ENCODE peak calls at places on chromosome 7, in nine cellular contexts. I is WTC11, C is Calu3, Z is IMR-90, L is activated B cell treated with CpG ODN at 0.5 μM for 24 hours, T is endodermal cell, P is A673, F is choroid plexus epithelial cell, S is cardiac fibroblast. G is an unnamed sample.

GRCh38 chr7:157690833-157691382 is 354.1 kb downstream of the DNAJB6 start:
- DNase-seq in I (peak; percentile 47), C (peak; percentile 34), Z (no peak), L (no peak), T (peak; percentile 94), P (no peak), F (peak; percentile 93), S (peak; percentile 79), G (no peak)

GRCh38 chr7:121397346-121397745 is 1.2 kb upstream of the FAM3C start:
- DNase-seq in I (no peak), C (no peak), Z (no peak), L (no peak), T (no peak), P (no peak), F (no peak), S (no peak), G (no peak)

GRCh38 chr7:39688611-39689485 is 65.5 kb downstream of the RALA start:
- DNase-seq in I (no peak), C (peak; percentile 16), Z (no peak), L (no peak), T (no peak), P (no peak), F (no peak), S (no peak), G (no peak)

GRCh38 chr7:74242122-74242443 is 12.1 kb downstream of the RFC2 start:
- DNase-seq in I (no peak), C (no peak), Z (no peak), L (no peak), T (no peak), P (no peak), F (no peak), S (no peak), G (no peak)

GRCh38 chr7:137421389-137421788 is 77.9 kb upstream of the PTN start:
- DNase-seq in I (no peak), C (no peak), Z (peak; percentile 79), L (no peak), T (no peak), P (no peak), F (no peak), S (peak; percentile 14), G (no peak)

GRCh38 chr7:121875203-121875602 is 2.2 kb downstream of the PTPRZ1 start:
- DNase-seq in I (no peak), C (no peak), Z (no peak), L (no peak), T (no peak), P (no peak), F (no peak), S (no peak), G (no peak)

GRCh38 chr7:68321076-68321639 is 1277.1 kb upstream of the AUTS2 start:
- DNase-seq in I (no peak), C (no peak), Z (no peak), L (no peak), T (no peak), P (peak; percentile 29), F (no peak), S (no peak), G (no peak)

GRCh38 chr7:29457565-29457971 is 106.1 kb upstream of the PRR15 start:
- DNase-seq in I (no peak), C (no peak), Z (no peak), L (no peak), T (no peak), P (peak; percentile 14), F (peak; percentile 33), S (peak; percentile 49), G (no peak)

GRCh38 chr7:77933394-77933793 is 134.8 kb downstream of the PHTF2 start:
- DNase-seq in I (no peak), C (no peak), Z (peak; percentile 60), L (no peak), T (no peak), P (peak; percentile 44), F (peak; percentile 39), S (peak; percentile 29), G (no peak)

GRCh38 chr7:100049441-100050291 is at the start of gene ZSCAN21:
- DNase-seq in I (peak; percentile 89), C (peak; percentile 79), Z (peak; percentile 84), L (peak; percentile 87), T (peak; percentile 94), P (peak; percentile 89), F (peak; percentile 86), S (peak; percentile 86), G (peak; percentile 76)
- TF ChIP-seq CTCF in I (no peak), C (no peak), Z (peak; percentile 21), L (no peak), T (peak; percentile 40), P (peak; percentile 30), F (no peak), S (no peak), G (no peak)

DNA sequence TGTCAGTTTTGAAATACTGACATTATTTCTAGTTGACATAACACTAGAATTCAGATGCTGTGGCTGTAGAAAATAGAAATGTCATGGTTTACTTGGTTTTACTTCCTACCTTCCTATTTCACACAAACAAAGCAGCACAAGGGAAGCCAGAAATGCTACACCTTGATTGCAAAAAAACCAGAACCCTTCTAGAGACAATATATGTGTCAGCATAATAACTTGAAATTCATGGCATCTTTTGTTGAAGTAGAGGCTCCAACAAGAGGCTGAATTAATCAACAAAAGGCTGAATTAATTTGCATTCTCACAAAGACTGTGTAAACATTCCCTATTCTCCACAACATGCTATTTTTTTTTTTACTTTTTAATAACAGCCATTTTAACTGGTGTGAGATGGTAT is 25.2 kb downstream of the ZNF117 start:
- DNase-seq in I (no peak), C (no peak), Z (no peak), L (no peak), T (no peak), P (no peak), F (no peak), S (no peak), G (no peak)
- TF ChIP-seq CTCF in I (no peak), C (no peak), Z (no peak), L (no peak), T (no peak), P (no peak), F (no peak), S (no peak), G (no peak)

DNA sequence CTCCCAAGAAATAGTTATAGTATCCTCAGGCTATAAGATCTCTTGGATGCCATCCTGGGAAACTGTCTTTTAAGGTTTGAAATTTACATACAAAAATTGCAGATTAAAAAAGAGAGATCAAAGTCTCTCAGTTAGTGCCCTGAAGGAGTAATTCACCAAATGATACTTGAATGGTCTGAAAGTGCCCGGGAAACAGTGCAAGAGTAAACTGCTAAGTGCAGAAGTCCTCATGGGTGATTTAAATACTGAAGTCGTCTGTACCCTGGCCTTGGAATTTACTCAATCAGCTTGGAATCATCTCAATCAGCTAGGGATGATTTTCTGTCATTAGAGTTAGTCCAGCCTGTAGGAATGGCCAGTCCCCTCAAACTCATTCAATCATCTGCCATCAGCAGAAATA is 155.3 kb downstream of the GLI3 start:
- DNase-seq in I (no peak), C (no peak), Z (no peak), L (no peak), T (no peak), P (no peak), F (no peak), S (no peak), G (no peak)
- TF ChIP-seq CTCF in I (no peak), C (no peak), Z (no peak), L (no peak), T (no peak), P (no peak), F (no peak), S (no peak), G (no peak)

DNA sequence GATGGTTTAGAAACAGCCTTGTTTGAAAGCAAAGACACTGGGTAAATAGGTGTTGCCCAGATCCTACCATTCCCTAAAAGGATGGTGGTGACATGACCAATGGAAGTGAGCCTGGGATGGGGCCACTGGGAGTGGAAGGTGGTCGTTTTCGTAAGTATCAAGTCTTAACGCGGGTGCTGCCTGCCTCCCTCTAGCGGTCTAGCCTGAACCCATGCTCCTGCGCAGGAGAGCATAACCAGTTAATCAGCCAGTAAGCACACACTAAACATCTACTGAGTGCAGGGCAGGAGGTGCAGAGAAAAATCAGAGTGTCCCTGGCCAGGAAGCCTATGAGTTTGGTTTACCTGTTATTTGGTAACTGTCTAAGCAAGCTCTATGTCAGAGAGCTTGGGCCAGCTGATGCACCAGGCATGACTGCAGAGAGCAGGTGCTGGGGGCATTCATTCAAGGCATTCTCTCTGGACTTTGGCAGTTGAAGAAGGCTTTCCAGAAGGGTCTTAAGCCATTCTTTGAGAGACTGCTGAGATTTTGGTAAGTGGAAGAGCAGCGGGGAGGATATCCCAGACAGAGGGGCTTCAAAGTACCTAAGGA is 930 bp downstream of the GARIN1A start:
- DNase-seq in I (peak; percentile 70), C (no peak), Z (peak; percentile 24), L (no peak), T (peak; percentile 86), P (peak; percentile 25), F (peak; percentile 56), S (peak; percentile 34), G (no peak)
- TF ChIP-seq CTCF in I (peak; percentile 28), C (no peak), Z (peak; percentile 39), L (no peak), T (peak; percentile 85), P (peak; percentile 60), F (peak; percentile 80), S (peak; percentile 60), G (no peak)

DNA sequence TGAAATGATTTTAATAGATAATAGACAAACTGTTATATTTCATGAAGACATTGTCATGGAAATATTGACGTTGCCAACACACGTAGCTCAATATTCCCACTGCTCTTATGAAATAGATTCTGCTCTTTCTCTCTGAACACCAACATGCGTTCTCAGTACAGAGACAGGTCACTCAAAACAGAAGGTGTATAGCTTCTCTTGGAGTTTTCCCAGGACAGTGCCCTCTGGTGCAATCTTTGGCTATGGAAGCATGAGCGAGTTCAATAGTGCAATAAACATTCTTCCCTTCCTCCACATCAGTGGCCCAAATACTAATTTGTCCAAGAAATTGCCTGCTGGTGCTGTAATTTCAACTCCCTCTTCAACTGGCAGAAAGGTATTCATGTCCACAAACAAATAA is 145.3 kb downstream of the MAGI2 start:
- DNase-seq in I (no peak), C (no peak), Z (no peak), L (no peak), T (peak; percentile 50), P (no peak), F (peak; percentile 79), S (peak; percentile 26), G (no peak)
- TF ChIP-seq CTCF in I (no peak), C (no peak), Z (no peak), L (no peak), T (peak; percentile 60), P (no peak), F (peak; percentile 36), S (no peak), G (no peak)

DNA sequence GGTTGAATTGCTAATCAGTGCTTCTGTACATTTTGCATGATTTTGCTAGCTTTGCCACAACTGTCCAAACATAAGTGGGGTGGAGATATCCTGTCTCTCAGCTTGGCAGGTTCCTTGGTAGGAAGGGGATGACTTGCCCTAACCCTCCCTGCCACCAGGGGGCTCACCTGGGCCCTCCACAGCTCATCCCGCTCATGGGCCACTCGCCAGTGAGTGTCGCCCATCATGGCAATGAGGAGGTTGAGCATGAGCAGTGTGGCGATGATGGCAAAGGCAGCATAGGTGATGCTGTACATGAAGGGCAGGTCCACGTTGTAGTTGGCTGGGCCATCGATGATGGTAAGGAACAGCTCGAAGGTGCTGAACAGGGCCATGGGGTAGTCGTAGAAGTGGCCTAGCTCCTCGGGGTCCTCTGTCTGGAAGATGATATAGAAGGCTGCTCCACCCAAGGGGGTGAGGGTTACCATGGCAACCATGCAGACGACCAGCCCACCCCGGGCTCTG is 12.2 kb downstream of the TRPV6 start:
- DNase-seq in I (peak; percentile 69), C (peak; percentile 66), Z (no peak), L (no peak), T (peak; percentile 89), P (peak; percentile 48), F (peak; percentile 6), S (peak; percentile 11), G (no peak)
- TF ChIP-seq CTCF in I (peak; percentile 90), C (peak; percentile 57), Z (no peak), L (no peak), T (peak; percentile 84), P (peak; percentile 69), F (peak; percentile 59), S (peak; percentile 67), G (no peak)